ENCODE peak calls at places on chromosomes 7 and 10, in five cellular contexts. One of them, this sample, is unnamed.

GRCh38 chr10:111705026-111705425 is 478.5 kb downstream of the GPAM start:
- DNase-seq in cardiac muscle cell: peak
- DNase-seq in hepatocyte: no peak
- DNase-seq in kidney: no peak
- DNase-seq in fibroblast of lung: no peak
- DNase-seq in this sample: no peak

GRCh38 chr7:45710271-45711160 is 136.3 kb downstream of the ADCY1 start:
- DNase-seq in hepatocyte: peak
- DNase-seq in kidney: no peak
- DNase-seq in fibroblast of lung: no peak
- DNase-seq in cardiac muscle cell: no peak
- DNase-seq in this sample: no peak

GRCh38 chr7:1100386-1100785 is 12.5 kb downstream of the GPER1 start:
- DNase-seq in cardiac muscle cell: no peak
- DNase-seq in fibroblast of lung: peak
- DNase-seq in kidney: peak
- DNase-seq in hepatocyte: no peak
- DNase-seq in this sample: no peak

GRCh38 chr7:103689262-103689661 is 243.3 kb upstream of the SLC26A5 start:
- DNase-seq in hepatocyte: no peak
- DNase-seq in fibroblast of lung: peak
- DNase-seq in cardiac muscle cell: no peak
- DNase-seq in kidney: no peak
- DNase-seq in this sample: no peak

GRCh38 chr10:88117227-88117626 is 253.8 kb downstream of the PTEN start:
- DNase-seq in fibroblast of lung: peak
- DNase-seq in hepatocyte: no peak
- DNase-seq in cardiac muscle cell: no peak
- DNase-seq in kidney: no peak
- DNase-seq in this sample: no peak

GRCh38 chr7:322111-322671 is 32.2 kb downstream of the FOXL3 start:
- DNase-seq in kidney: peak
- DNase-seq in fibroblast of lung: peak
- DNase-seq in cardiac muscle cell: peak
- DNase-seq in hepatocyte: peak
- DNase-seq in this sample: peak

GRCh38 chr10:92880233-92880861 is 32.0 kb downstream of the EXOC6 start:
- DNase-seq in kidney: no peak
- DNase-seq in hepatocyte: peak
- DNase-seq in fibroblast of lung: peak
- DNase-seq in cardiac muscle cell: peak
- DNase-seq in this sample: no peak

GRCh38 chr10:12726971-12727831 is 274.3 kb downstream of the CCDC3 start:
- DNase-seq in kidney: no peak
- DNase-seq in cardiac muscle cell: peak
- DNase-seq in fibroblast of lung: peak
- DNase-seq in hepatocyte: no peak
- DNase-seq in this sample: no peak

GRCh38 chr7:44757311-44757710 is 8.7 kb downstream of the ZMIZ2 start:
- DNase-seq in kidney: no peak
- DNase-seq in cardiac muscle cell: peak
- DNase-seq in fibroblast of lung: no peak
- DNase-seq in hepatocyte: peak
- DNase-seq in this sample: peak

GRCh38 chr10:133335238-133336122 is 1.2 kb downstream of the CALY start:
- DNase-seq in kidney: peak
- DNase-seq in hepatocyte: peak
- DNase-seq in fibroblast of lung: peak
- DNase-seq in cardiac muscle cell: peak
- DNase-seq in this sample: peak

GRCh38 chr10:96017227-96017687 is 26.1 kb upstream of the CCNJ start:
- DNase-seq in fibroblast of lung: peak
- DNase-seq in cardiac muscle cell: peak
- DNase-seq in kidney: no peak
- DNase-seq in hepatocyte: peak
- DNase-seq in this sample: no peak

GRCh38 chr7:114412548-114412947 is 2.1 kb upstream of the FOXP2 start:
- DNase-seq in fibroblast of lung: no peak
- DNase-seq in cardiac muscle cell: no peak
- DNase-seq in hepatocyte: no peak
- DNase-seq in kidney: no peak
- DNase-seq in this sample: no peak

GRCh38 chr10:68223535-68224165 is 8.3 kb downstream of the ATOH7 start:
- DNase-seq in fibroblast of lung: no peak
- DNase-seq in hepatocyte: peak
- DNase-seq in cardiac muscle cell: no peak
- DNase-seq in kidney: no peak
- DNase-seq in this sample: no peak
- TF ChIP-seq CTCF in fibroblast of lung: no peak
- TF ChIP-seq CTCF in hepatocyte: no peak
- TF ChIP-seq CTCF in cardiac muscle cell: no peak
- TF ChIP-seq CTCF in kidney: no peak
- TF ChIP-seq CTCF in this sample: no peak

DNA sequence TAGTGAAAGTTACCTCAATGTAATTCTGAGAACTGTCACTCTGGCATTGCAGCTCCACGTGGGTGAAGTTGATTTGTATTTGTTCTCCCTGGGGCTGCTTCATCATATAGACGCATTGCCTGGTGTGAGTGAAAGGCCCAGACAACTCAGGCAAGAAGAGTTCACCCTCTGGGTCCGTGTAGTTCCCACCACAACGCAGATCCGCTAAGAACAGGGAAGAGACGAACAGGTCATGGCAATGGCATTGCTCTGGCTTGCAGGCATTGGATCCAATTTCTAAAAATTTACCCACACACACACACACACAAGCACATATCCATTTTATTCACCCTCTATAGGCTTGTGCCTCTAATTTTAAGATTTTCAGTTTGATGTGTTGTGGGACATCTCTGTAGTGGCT is 45.4 kb downstream of the CUBN start:
- DNase-seq in cardiac muscle cell: no peak
- DNase-seq in hepatocyte: no peak
- DNase-seq in fibroblast of lung: no peak
- DNase-seq in kidney: no peak
- DNase-seq in this sample: no peak
- TF ChIP-seq CTCF in cardiac muscle cell: no peak
- TF ChIP-seq CTCF in hepatocyte: no peak
- TF ChIP-seq CTCF in fibroblast of lung: no peak
- TF ChIP-seq CTCF in kidney: no peak
- TF ChIP-seq CTCF in this sample: no peak

GRCh38 chr10:85510682-85511081 is 855.9 kb downstream of the GRID1 start:
- DNase-seq in cardiac muscle cell: no peak
- DNase-seq in hepatocyte: no peak
- DNase-seq in fibroblast of lung: no peak
- DNase-seq in kidney: no peak
- DNase-seq in this sample: no peak
- TF ChIP-seq CTCF in cardiac muscle cell: no peak
- TF ChIP-seq CTCF in hepatocyte: no peak
- TF ChIP-seq CTCF in fibroblast of lung: no peak
- TF ChIP-seq CTCF in kidney: no peak
- TF ChIP-seq CTCF in this sample: peak

DNA sequence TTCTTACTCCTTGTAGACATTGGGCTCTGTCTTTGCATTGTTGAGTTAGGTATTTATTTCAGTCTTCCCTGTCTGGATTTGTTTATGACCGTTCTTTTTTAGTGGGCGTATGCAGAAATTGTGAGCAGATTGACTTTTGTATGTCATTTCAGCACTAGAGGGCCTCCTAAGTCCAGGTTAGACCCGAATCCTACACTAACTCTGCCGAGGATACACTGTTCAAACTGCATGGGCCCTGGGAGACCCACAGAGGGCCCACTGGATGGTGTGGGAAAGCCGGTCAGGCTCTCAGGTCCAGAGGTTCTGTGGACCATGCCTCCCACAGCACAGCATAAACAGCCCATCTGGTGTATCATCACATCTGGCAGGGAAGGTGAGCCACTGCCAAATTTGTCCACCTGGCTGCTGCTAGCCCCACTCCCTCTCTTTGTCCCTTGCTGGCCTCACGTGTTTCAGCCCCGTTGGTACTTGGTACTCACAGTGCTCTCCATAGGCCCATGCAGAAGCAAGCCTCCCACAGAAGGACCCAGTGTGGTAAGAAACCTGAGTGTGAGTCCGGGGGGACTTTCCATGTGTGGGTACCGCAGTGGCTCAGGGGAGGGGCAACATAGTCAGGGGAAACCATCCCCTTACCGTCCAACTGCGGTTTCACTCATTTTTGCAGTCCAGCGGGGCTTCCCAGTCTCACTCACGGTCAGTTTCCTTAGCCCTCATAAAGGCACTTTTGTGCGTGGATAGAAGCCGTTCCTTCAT is 112.8 kb downstream of the APBB1IP start:
- DNase-seq in hepatocyte: no peak
- DNase-seq in cardiac muscle cell: peak
- DNase-seq in fibroblast of lung: no peak
- DNase-seq in kidney: no peak
- DNase-seq in this sample: no peak
- TF ChIP-seq CTCF in hepatocyte: no peak
- TF ChIP-seq CTCF in cardiac muscle cell: no peak
- TF ChIP-seq CTCF in fibroblast of lung: no peak
- TF ChIP-seq CTCF in kidney: no peak
- TF ChIP-seq CTCF in this sample: no peak

This sample was measured in chondrocyte.